ENCODE peak calls at places on chromosomes 4 and X, in eight cellular contexts. One of them, this sample, is unnamed.

GRCh38 chr4:150237110-150237852 is 159.0 kb downstream of the DCLK2 start:
- DNase-seq in cardiac muscle cell: peak
- DNase-seq in H1: no peak
- DNase-seq in naive thymus-derived CD8-positive, alpha-beta T cell: no peak
- DNase-seq in AG08395: peak
- DNase-seq in NCI-H1417 treated with DMSO at 0.1 percent for 48 hours: no peak
- DNase-seq in COR-L47: no peak
- DNase-seq in activated CD4-positive, alpha-beta T cell treated with anti-CD3 and anti-CD28 coated beads, Interleukin-2, amount 50 U/mL, for 24 hours: no peak
- DNase-seq in this sample: no peak

GRCh38 chrX:47198687-47199080 is 5.1 kb downstream of the UBA1 start:
- DNase-seq in cardiac muscle cell: no peak
- DNase-seq in H1: no peak
- DNase-seq in naive thymus-derived CD8-positive, alpha-beta T cell: no peak
- DNase-seq in AG08395: no peak
- DNase-seq in NCI-H1417 treated with DMSO at 0.1 percent for 48 hours: no peak
- DNase-seq in COR-L47: no peak
- DNase-seq in activated CD4-positive, alpha-beta T cell treated with anti-CD3 and anti-CD28 coated beads, Interleukin-2, amount 50 U/mL, for 24 hours: no peak
- DNase-seq in this sample: no peak

GRCh38 chr4:89703831-89704230 is 133.1 kb downstream of the SNCA start:
- DNase-seq in cardiac muscle cell: no peak
- DNase-seq in H1: no peak
- DNase-seq in naive thymus-derived CD8-positive, alpha-beta T cell: no peak
- DNase-seq in AG08395: no peak
- DNase-seq in NCI-H1417 treated with DMSO at 0.1 percent for 48 hours: no peak
- DNase-seq in COR-L47: no peak
- DNase-seq in activated CD4-positive, alpha-beta T cell treated with anti-CD3 and anti-CD28 coated beads, Interleukin-2, amount 50 U/mL, for 24 hours: no peak
- DNase-seq in this sample: no peak

GRCh38 chrX:45165726-45166125 is 35.0 kb downstream of the DIPK2B start:
- DNase-seq in cardiac muscle cell: no peak
- DNase-seq in H1: no peak
- DNase-seq in naive thymus-derived CD8-positive, alpha-beta T cell: no peak
- DNase-seq in AG08395: no peak
- DNase-seq in NCI-H1417 treated with DMSO at 0.1 percent for 48 hours: no peak
- DNase-seq in COR-L47: no peak
- DNase-seq in activated CD4-positive, alpha-beta T cell treated with anti-CD3 and anti-CD28 coated beads, Interleukin-2, amount 50 U/mL, for 24 hours: no peak
- DNase-seq in this sample: no peak

GRCh38 chrX:148567229-148567628 is 66.8 kb downstream of the AFF2 start:
- DNase-seq in cardiac muscle cell: peak
- DNase-seq in H1: no peak
- DNase-seq in naive thymus-derived CD8-positive, alpha-beta T cell: no peak
- DNase-seq in AG08395: peak
- DNase-seq in NCI-H1417 treated with DMSO at 0.1 percent for 48 hours: no peak
- DNase-seq in COR-L47: no peak
- DNase-seq in activated CD4-positive, alpha-beta T cell treated with anti-CD3 and anti-CD28 coated beads, Interleukin-2, amount 50 U/mL, for 24 hours: no peak
- DNase-seq in this sample: no peak

GRCh38 chrX:73028876-73029275 is 26.1 kb downstream of the PABPC1L2B start:
- DNase-seq in cardiac muscle cell: no peak
- DNase-seq in H1: no peak
- DNase-seq in naive thymus-derived CD8-positive, alpha-beta T cell: no peak
- DNase-seq in AG08395: no peak
- DNase-seq in NCI-H1417 treated with DMSO at 0.1 percent for 48 hours: no peak
- DNase-seq in COR-L47: no peak
- DNase-seq in activated CD4-positive, alpha-beta T cell treated with anti-CD3 and anti-CD28 coated beads, Interleukin-2, amount 50 U/mL, for 24 hours: no peak
- DNase-seq in this sample: no peak

GRCh38 chr4:98381306-98381705 is 120.1 kb downstream of the RAP1GDS1 start:
- DNase-seq in cardiac muscle cell: no peak
- DNase-seq in H1: no peak
- DNase-seq in naive thymus-derived CD8-positive, alpha-beta T cell: no peak
- DNase-seq in AG08395: no peak
- DNase-seq in NCI-H1417 treated with DMSO at 0.1 percent for 48 hours: no peak
- DNase-seq in COR-L47: no peak
- DNase-seq in activated CD4-positive, alpha-beta T cell treated with anti-CD3 and anti-CD28 coated beads, Interleukin-2, amount 50 U/mL, for 24 hours: no peak
- DNase-seq in this sample: no peak

GRCh38 chr4:94516067-94516466 is 64.3 kb downstream of the PDLIM5 start:
- DNase-seq in cardiac muscle cell: peak
- DNase-seq in H1: no peak
- DNase-seq in naive thymus-derived CD8-positive, alpha-beta T cell: no peak
- DNase-seq in AG08395: peak
- DNase-seq in NCI-H1417 treated with DMSO at 0.1 percent for 48 hours: no peak
- DNase-seq in COR-L47: no peak
- DNase-seq in activated CD4-positive, alpha-beta T cell treated with anti-CD3 and anti-CD28 coated beads, Interleukin-2, amount 50 U/mL, for 24 hours: no peak
- DNase-seq in this sample: no peak

GRCh38 chr4:35151816-35152572 is 1092.3 kb downstream of the ARAP2 start:
- DNase-seq in cardiac muscle cell: no peak
- DNase-seq in H1: peak
- DNase-seq in naive thymus-derived CD8-positive, alpha-beta T cell: no peak
- DNase-seq in AG08395: no peak
- DNase-seq in NCI-H1417 treated with DMSO at 0.1 percent for 48 hours: no peak
- DNase-seq in COR-L47: no peak
- DNase-seq in activated CD4-positive, alpha-beta T cell treated with anti-CD3 and anti-CD28 coated beads, Interleukin-2, amount 50 U/mL, for 24 hours: no peak
- DNase-seq in this sample: no peak

GRCh38 chr4:24857996-24858395 is 54.8 kb downstream of the CCDC149 start:
- DNase-seq in cardiac muscle cell: peak
- DNase-seq in H1: no peak
- DNase-seq in naive thymus-derived CD8-positive, alpha-beta T cell: no peak
- DNase-seq in AG08395: peak
- DNase-seq in NCI-H1417 treated with DMSO at 0.1 percent for 48 hours: no peak
- DNase-seq in COR-L47: no peak
- DNase-seq in activated CD4-positive, alpha-beta T cell treated with anti-CD3 and anti-CD28 coated beads, Interleukin-2, amount 50 U/mL, for 24 hours: no peak
- DNase-seq in this sample: no peak

GRCh38 chr4:122341906-122342305 is 36.9 kb upstream of the ADAD1 start:
- DNase-seq in cardiac muscle cell: peak
- DNase-seq in H1: no peak
- DNase-seq in naive thymus-derived CD8-positive, alpha-beta T cell: no peak
- DNase-seq in AG08395: peak
- DNase-seq in NCI-H1417 treated with DMSO at 0.1 percent for 48 hours: no peak
- DNase-seq in COR-L47: no peak
- DNase-seq in activated CD4-positive, alpha-beta T cell treated with anti-CD3 and anti-CD28 coated beads, Interleukin-2, amount 50 U/mL, for 24 hours: no peak
- DNase-seq in this sample: no peak

GRCh38 chr4:107531927-107532326 is 188.1 kb downstream of the PAPSS1 start:
- DNase-seq in cardiac muscle cell: no peak
- DNase-seq in H1: no peak
- DNase-seq in naive thymus-derived CD8-positive, alpha-beta T cell: no peak
- DNase-seq in AG08395: no peak
- DNase-seq in NCI-H1417 treated with DMSO at 0.1 percent for 48 hours: no peak
- DNase-seq in COR-L47: no peak
- DNase-seq in activated CD4-positive, alpha-beta T cell treated with anti-CD3 and anti-CD28 coated beads, Interleukin-2, amount 50 U/mL, for 24 hours: no peak
- DNase-seq in this sample: no peak

This sample was measured in tibial artery.